ENCODE peak calls at places on chromosomes 11 and 22, in ten cellular contexts. G is stimulated activated CD4-positive, alpha-beta T cell treated with anti-CD3 and anti-CD28 coated beads, Interleukin-4, amount 100 ng/mL, for 4 hours; Z is left lung; B is H54; M is HL-60; F is H9; N is activated naive CD8-positive, alpha-beta T cell treated with anti-CD3 and anti-CD28 coated beads for 36 hours; R is GM04504; E is fibroblast of gingiva; H is dorsolateral prefrontal cortex. Y is an unnamed sample.

GRCh38 chr11:47345890-47346563 is 6.5 kb downstream of the MYBPC3 start:
- DNase-seq in G (no peak), Z (no peak), B (no peak), M (no peak), F (no peak), N (no peak), R (no peak), E (no peak), H (no peak), Y (no peak)

GRCh38 chr22:27492566-27493201 is 308.9 kb downstream of the MN1 start:
- DNase-seq in G (no peak), Z (no peak), B (no peak), M (no peak), F (no peak), N (no peak), R (no peak), E (no peak), H (no peak), Y (no peak)

GRCh38 chr11:1749787-1750351 is 526 bp downstream of the IFITM10 start:
- DNase-seq in G (no peak), Z (no peak), B (peak), M (no peak), F (no peak), N (no peak), R (peak), E (peak), H (peak), Y (no peak)

GRCh38 chr11:64661146-64661545 is 61.9 kb downstream of the NRXN2 start:
- DNase-seq in G (no peak), Z (no peak), B (no peak), M (no peak), F (no peak), N (no peak), R (peak), E (peak), H (no peak), Y (no peak)

GRCh38 chr22:45216133-45217003 is 24.3 kb downstream of the KIAA0930 start:
- DNase-seq in G (no peak), Z (peak), B (no peak), M (no peak), F (peak), N (no peak), R (no peak), E (no peak), H (no peak), Y (no peak)

GRCh38 chr22:20490941-20491307 is 4.7 kb downstream of the KLHL22 start:
- DNase-seq in G (no peak), Z (no peak), B (no peak), M (no peak), F (no peak), N (no peak), R (no peak), E (no peak), H (no peak), Y (no peak)

GRCh38 chr11:82775736-82776346 is 42.2 kb upstream of the FAM181B start:
- DNase-seq in G (no peak), Z (no peak), B (peak), M (peak), F (peak), N (peak), R (peak), E (peak), H (no peak), Y (no peak)

GRCh38 chr11:17179972-17180371 is 27.8 kb downstream of the PIK3C2A start:
- DNase-seq in G (no peak), Z (no peak), B (no peak), M (no peak), F (no peak), N (no peak), R (no peak), E (no peak), H (no peak), Y (no peak)

GRCh38 chr11:72741849-72742521 is 10.2 kb downstream of the ARAP1 start:
- DNase-seq in G (no peak), Z (peak), B (no peak), M (peak), F (no peak), N (no peak), R (no peak), E (no peak), H (no peak), Y (no peak)